ENCODE peak calls at places on chromosomes 3 and 15, in seven cellular contexts. One of them, this sample, is unnamed.

GRCh38 chr15:49235446-49236207 is 65.6 kb downstream of the GALK2 start:
- DNase-seq in lower lobe of right lung: no peak
- DNase-seq in body of pancreas: peak; percentile 48
- DNase-seq in tibial nerve: peak; percentile 49
- DNase-seq in mammary epithelial cell: peak; percentile 43
- DNase-seq in fibroblast of lung: peak; percentile 94
- DNase-seq in neural progenitor cell: peak; percentile 79
- DNase-seq in this sample: no peak

GRCh38 chr3:121228971-121229370 is 316.8 kb downstream of the POLQ start:
- DNase-seq in lower lobe of right lung: no peak
- DNase-seq in body of pancreas: no peak
- DNase-seq in tibial nerve: no peak
- DNase-seq in mammary epithelial cell: no peak
- DNase-seq in fibroblast of lung: no peak
- DNase-seq in neural progenitor cell: no peak
- DNase-seq in this sample: no peak

GRCh38 chr3:169772530-169772950 is 656 bp upstream of the MYNN start:
- DNase-seq in lower lobe of right lung: peak; percentile 79
- DNase-seq in body of pancreas: peak; percentile 83
- DNase-seq in tibial nerve: peak; percentile 63
- DNase-seq in mammary epithelial cell: peak; percentile 81
- DNase-seq in fibroblast of lung: peak; percentile 87
- DNase-seq in neural progenitor cell: peak; percentile 80
- DNase-seq in this sample: peak; percentile 86

GRCh38 chr3:112555535-112556170 is 6.1 kb downstream of the ATG3 start:
- DNase-seq in lower lobe of right lung: no peak
- DNase-seq in body of pancreas: no peak
- DNase-seq in tibial nerve: no peak
- DNase-seq in mammary epithelial cell: no peak
- DNase-seq in fibroblast of lung: peak; percentile 4
- DNase-seq in neural progenitor cell: no peak
- DNase-seq in this sample: no peak

GRCh38 chr3:15295506-15295905 is 36.9 kb downstream of the SH3BP5 start:
- DNase-seq in lower lobe of right lung: no peak
- DNase-seq in body of pancreas: no peak
- DNase-seq in tibial nerve: peak; percentile 80
- DNase-seq in mammary epithelial cell: no peak
- DNase-seq in fibroblast of lung: peak; percentile 24
- DNase-seq in neural progenitor cell: no peak
- DNase-seq in this sample: no peak

GRCh38 chr3:53196575-53197407 is 35.8 kb downstream of the PRKCD start:
- DNase-seq in lower lobe of right lung: peak; percentile 67
- DNase-seq in body of pancreas: no peak
- DNase-seq in tibial nerve: peak; percentile 29
- DNase-seq in mammary epithelial cell: no peak
- DNase-seq in fibroblast of lung: peak; percentile 56
- DNase-seq in neural progenitor cell: peak; percentile 28
- DNase-seq in this sample: no peak

GRCh38 chr3:42490243-42490642 is 12.2 kb upstream of the VIPR1 start:
- DNase-seq in lower lobe of right lung: peak; percentile 86
- DNase-seq in body of pancreas: peak; percentile 95
- DNase-seq in tibial nerve: no peak
- DNase-seq in mammary epithelial cell: peak; percentile 83
- DNase-seq in fibroblast of lung: no peak
- DNase-seq in neural progenitor cell: no peak
- DNase-seq in this sample: peak; percentile 57

GRCh38 chr15:65869954-65870871 is 922 bp downstream of the RAB11A start:
- DNase-seq in lower lobe of right lung: peak; percentile 55
- DNase-seq in body of pancreas: peak; percentile 50
- DNase-seq in tibial nerve: peak; percentile 8
- DNase-seq in mammary epithelial cell: peak; percentile 65
- DNase-seq in fibroblast of lung: peak; percentile 28
- DNase-seq in neural progenitor cell: peak; percentile 53
- DNase-seq in this sample: peak; percentile 73

GRCh38 chr15:29821416-29822099 is 710 bp downstream of the TJP1 start:
- DNase-seq in lower lobe of right lung: peak; percentile 83
- DNase-seq in body of pancreas: peak; percentile 92
- DNase-seq in tibial nerve: peak; percentile 49
- DNase-seq in mammary epithelial cell: peak; percentile 90
- DNase-seq in fibroblast of lung: peak; percentile 79
- DNase-seq in neural progenitor cell: peak; percentile 87
- DNase-seq in this sample: no peak

GRCh38 chr15:100919481-100920405 is 586 bp downstream of the LRRK1 start:
- DNase-seq in lower lobe of right lung: peak; percentile 60
- DNase-seq in body of pancreas: peak; percentile 41
- DNase-seq in tibial nerve: no peak
- DNase-seq in mammary epithelial cell: peak; percentile 39
- DNase-seq in fibroblast of lung: peak; percentile 15
- DNase-seq in neural progenitor cell: peak; percentile 41
- DNase-seq in this sample: no peak

GRCh38 chr3:133756716-133757694 is 10.8 kb downstream of the TF start:
- DNase-seq in lower lobe of right lung: no peak
- DNase-seq in body of pancreas: no peak
- DNase-seq in tibial nerve: no peak
- DNase-seq in mammary epithelial cell: peak; percentile 55
- DNase-seq in fibroblast of lung: no peak
- DNase-seq in neural progenitor cell: no peak
- DNase-seq in this sample: no peak

GRCh38 chr3:190543656-190544055 is 29.8 kb downstream of the IL1RAP start:
- DNase-seq in lower lobe of right lung: no peak
- DNase-seq in body of pancreas: no peak
- DNase-seq in tibial nerve: no peak
- DNase-seq in mammary epithelial cell: peak; percentile 82
- DNase-seq in fibroblast of lung: no peak
- DNase-seq in neural progenitor cell: no peak
- DNase-seq in this sample: no peak

GRCh38 chr3:106399773-106400172 is 531.0 kb upstream of the CBLB start:
- DNase-seq in lower lobe of right lung: no peak
- DNase-seq in body of pancreas: no peak
- DNase-seq in tibial nerve: no peak
- DNase-seq in mammary epithelial cell: no peak
- DNase-seq in fibroblast of lung: no peak
- DNase-seq in neural progenitor cell: peak; percentile 83
- DNase-seq in this sample: no peak

GRCh38 chr15:82810863-82811421 is 1.5 kb downstream of the WHAMM start:
- DNase-seq in lower lobe of right lung: no peak
- DNase-seq in body of pancreas: no peak
- DNase-seq in tibial nerve: no peak
- DNase-seq in mammary epithelial cell: peak; percentile 61
- DNase-seq in fibroblast of lung: no peak
- DNase-seq in neural progenitor cell: no peak
- DNase-seq in this sample: no peak

GRCh38 chr3:184691397-184692131 is 20.3 kb downstream of the MAGEF1 start:
- DNase-seq in lower lobe of right lung: no peak
- DNase-seq in body of pancreas: no peak
- DNase-seq in tibial nerve: no peak
- DNase-seq in mammary epithelial cell: no peak
- DNase-seq in fibroblast of lung: peak; percentile 51
- DNase-seq in neural progenitor cell: no peak
- DNase-seq in this sample: no peak

GRCh38 chr3:32612551-32612950 is 41.9 kb upstream of the DYNC1LI1 start:
- DNase-seq in lower lobe of right lung: no peak
- DNase-seq in body of pancreas: no peak
- DNase-seq in tibial nerve: no peak
- DNase-seq in mammary epithelial cell: no peak
- DNase-seq in fibroblast of lung: no peak
- DNase-seq in neural progenitor cell: no peak
- DNase-seq in this sample: no peak

GRCh38 chr3:100720423-100720822 is 11.1 kb downstream of the TFG start:
- DNase-seq in lower lobe of right lung: no peak
- DNase-seq in body of pancreas: no peak
- DNase-seq in tibial nerve: no peak
- DNase-seq in mammary epithelial cell: no peak
- DNase-seq in fibroblast of lung: no peak
- DNase-seq in neural progenitor cell: peak; percentile 71
- DNase-seq in this sample: no peak

GRCh38 chr15:25176616-25176923 is 221.8 kb downstream of the SNRPN start:
- DNase-seq in lower lobe of right lung: no peak
- DNase-seq in body of pancreas: peak; percentile 3
- DNase-seq in tibial nerve: no peak
- DNase-seq in mammary epithelial cell: no peak
- DNase-seq in fibroblast of lung: no peak
- DNase-seq in neural progenitor cell: no peak
- DNase-seq in this sample: peak; percentile 41

GRCh38 chr15:37793851-37794250 is 140.6 kb upstream of the TMCO5A start:
- DNase-seq in lower lobe of right lung: no peak
- DNase-seq in body of pancreas: no peak
- DNase-seq in tibial nerve: no peak
- DNase-seq in mammary epithelial cell: no peak
- DNase-seq in fibroblast of lung: no peak
- DNase-seq in neural progenitor cell: peak; percentile 40
- DNase-seq in this sample: no peak

GRCh38 chr3:125107861-125108567 is 52.2 kb upstream of the HEG1 start:
- DNase-seq in lower lobe of right lung: no peak
- DNase-seq in body of pancreas: no peak
- DNase-seq in tibial nerve: no peak
- DNase-seq in mammary epithelial cell: peak; percentile 78
- DNase-seq in fibroblast of lung: peak; percentile 93
- DNase-seq in neural progenitor cell: no peak
- DNase-seq in this sample: no peak

GRCh38 chr15:71588746-71589145 is 221.6 kb upstream of the NR2E3 start:
- DNase-seq in lower lobe of right lung: no peak
- DNase-seq in body of pancreas: no peak
- DNase-seq in tibial nerve: no peak
- DNase-seq in mammary epithelial cell: peak; percentile 65
- DNase-seq in fibroblast of lung: peak; percentile 74
- DNase-seq in neural progenitor cell: no peak
- DNase-seq in this sample: no peak

GRCh38 chr3:136187868-136188267 is 8.3 kb downstream of the MSL2 start:
- DNase-seq in lower lobe of right lung: no peak
- DNase-seq in body of pancreas: no peak
- DNase-seq in tibial nerve: no peak
- DNase-seq in mammary epithelial cell: no peak
- DNase-seq in fibroblast of lung: no peak
- DNase-seq in neural progenitor cell: no peak
- DNase-seq in this sample: no peak

GRCh38 chr3:136193273-136194043 is 2.7 kb downstream of the MSL2 start:
- DNase-seq in lower lobe of right lung: no peak
- DNase-seq in body of pancreas: no peak
- DNase-seq in tibial nerve: no peak
- DNase-seq in mammary epithelial cell: peak; percentile 35
- DNase-seq in fibroblast of lung: peak; percentile 22
- DNase-seq in neural progenitor cell: no peak
- DNase-seq in this sample: no peak

GRCh38 chr3:136186850-136187249 is 9.3 kb downstream of the MSL2 start:
- DNase-seq in lower lobe of right lung: no peak
- DNase-seq in body of pancreas: no peak
- DNase-seq in tibial nerve: no peak
- DNase-seq in mammary epithelial cell: no peak
- DNase-seq in fibroblast of lung: no peak
- DNase-seq in neural progenitor cell: no peak
- DNase-seq in this sample: no peak

GRCh38 chr3:136189043-136189442 is 7.1 kb downstream of the MSL2 start:
- DNase-seq in lower lobe of right lung: no peak
- DNase-seq in body of pancreas: no peak
- DNase-seq in tibial nerve: no peak
- DNase-seq in mammary epithelial cell: no peak
- DNase-seq in fibroblast of lung: no peak
- DNase-seq in neural progenitor cell: no peak
- DNase-seq in this sample: no peak

GRCh38 chr3:136189859-136190617 is 6.1 kb downstream of the MSL2 start:
- DNase-seq in lower lobe of right lung: no peak
- DNase-seq in body of pancreas: no peak
- DNase-seq in tibial nerve: no peak
- DNase-seq in mammary epithelial cell: no peak
- DNase-seq in fibroblast of lung: no peak
- DNase-seq in neural progenitor cell: no peak
- DNase-seq in this sample: no peak
- H3K4me1 ChIP-seq in lower lobe of right lung: peaks cover 78% of the 10 kb centered on the region
- H3K4me1 ChIP-seq in body of pancreas: peaks cover 69% of the 10 kb centered on the region
- H3K4me1 ChIP-seq in tibial nerve: peaks cover 76% of the 10 kb centered on the region
- H3K4me1 ChIP-seq in mammary epithelial cell: peaks cover 19% of the 10 kb centered on the region
- H3K4me1 ChIP-seq in fibroblast of lung: peaks cover 10% of the 10 kb centered on the region
- H3K4me1 ChIP-seq in neural progenitor cell: peaks cover 19% of the 10 kb centered on the region
- H3K4me1 ChIP-seq in this sample: peaks cover 58% of the 10 kb centered on the region

GRCh38 chr15:93020976-93021772 is 67.8 kb downstream of the RGMA start:
- DNase-seq in lower lobe of right lung: no peak
- DNase-seq in body of pancreas: no peak
- DNase-seq in tibial nerve: no peak
- DNase-seq in mammary epithelial cell: no peak
- DNase-seq in fibroblast of lung: no peak
- DNase-seq in neural progenitor cell: no peak
- DNase-seq in this sample: no peak

GRCh38 chr15:93019091-93019490 is 69.9 kb downstream of the RGMA start:
- DNase-seq in lower lobe of right lung: no peak
- DNase-seq in body of pancreas: no peak
- DNase-seq in tibial nerve: no peak
- DNase-seq in mammary epithelial cell: no peak
- DNase-seq in fibroblast of lung: no peak
- DNase-seq in neural progenitor cell: no peak
- DNase-seq in this sample: no peak

GRCh38 chr15:93019971-93020370 is 69.0 kb downstream of the RGMA start:
- DNase-seq in lower lobe of right lung: no peak
- DNase-seq in body of pancreas: no peak
- DNase-seq in tibial nerve: no peak
- DNase-seq in mammary epithelial cell: no peak
- DNase-seq in fibroblast of lung: no peak
- DNase-seq in neural progenitor cell: no peak
- DNase-seq in this sample: no peak

GRCh38 chr15:93017521-93017920 is 71.5 kb downstream of the RGMA start:
- DNase-seq in lower lobe of right lung: no peak
- DNase-seq in body of pancreas: no peak
- DNase-seq in tibial nerve: no peak
- DNase-seq in mammary epithelial cell: no peak
- DNase-seq in fibroblast of lung: peak; percentile 79
- DNase-seq in neural progenitor cell: no peak
- DNase-seq in this sample: peak; percentile 71

GRCh38 chr15:93018574-93018973 is 70.4 kb downstream of the RGMA start:
- DNase-seq in lower lobe of right lung: no peak
- DNase-seq in body of pancreas: no peak
- DNase-seq in tibial nerve: no peak
- DNase-seq in mammary epithelial cell: peak; percentile 7
- DNase-seq in fibroblast of lung: peak; percentile 17
- DNase-seq in neural progenitor cell: peak; percentile 32
- DNase-seq in this sample: peak; percentile 62
- TF ChIP-seq CTCF in lower lobe of right lung: no peak
- TF ChIP-seq CTCF in body of pancreas: no peak
- TF ChIP-seq CTCF in tibial nerve: no peak
- TF ChIP-seq CTCF in mammary epithelial cell: peak; percentile 6
- TF ChIP-seq CTCF in fibroblast of lung: peak; percentile 33
- TF ChIP-seq CTCF in neural progenitor cell: peak; percentile 34
- TF ChIP-seq CTCF in this sample: peak; percentile 26

DNA sequence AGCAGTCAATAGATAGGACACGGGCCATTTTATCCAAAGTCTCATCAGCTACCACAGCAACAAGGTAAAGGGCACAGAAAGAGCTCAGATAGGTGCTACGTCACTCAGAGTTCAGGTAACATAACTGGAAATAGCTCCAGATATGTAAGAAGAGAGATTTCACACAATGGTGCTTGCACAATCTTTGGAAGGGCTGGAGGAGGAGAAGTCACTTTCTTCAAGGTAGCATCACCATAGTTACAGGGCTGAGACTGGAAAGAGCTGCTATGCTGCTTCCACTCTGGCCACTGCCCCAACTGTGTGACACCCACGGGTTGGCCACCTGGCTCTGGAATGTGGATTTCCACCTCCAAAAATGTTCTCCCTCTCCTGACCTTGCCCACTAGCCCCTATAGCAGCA is 448.8 kb upstream of the THBS1 start:
- DNase-seq in lower lobe of right lung: no peak
- DNase-seq in body of pancreas: no peak
- DNase-seq in tibial nerve: no peak
- DNase-seq in mammary epithelial cell: no peak
- DNase-seq in fibroblast of lung: no peak
- DNase-seq in neural progenitor cell: no peak
- DNase-seq in this sample: no peak
- H3K4me3 ChIP-seq in lower lobe of right lung: no peak overlapping the region
- H3K4me3 ChIP-seq in body of pancreas: no peak overlapping the region
- H3K4me3 ChIP-seq in tibial nerve: no peak overlapping the region
- H3K4me3 ChIP-seq in mammary epithelial cell: no peak overlapping the region
- H3K4me3 ChIP-seq in fibroblast of lung: no peak overlapping the region
- H3K4me3 ChIP-seq in neural progenitor cell: no peak overlapping the region
- H3K4me3 ChIP-seq in this sample: no peak overlapping the region

GRCh38 chr3:193674714-193675113 is 81.7 kb downstream of the OPA1 start:
- DNase-seq in lower lobe of right lung: no peak
- DNase-seq in body of pancreas: no peak
- DNase-seq in tibial nerve: no peak
- DNase-seq in mammary epithelial cell: no peak
- DNase-seq in fibroblast of lung: no peak
- DNase-seq in neural progenitor cell: no peak
- DNase-seq in this sample: no peak
- H3K4me1 ChIP-seq in lower lobe of right lung: no peaks in the 10 kb centered on the region
- H3K4me1 ChIP-seq in body of pancreas: no peaks in the 10 kb centered on the region
- H3K4me1 ChIP-seq in tibial nerve: no peaks in the 10 kb centered on the region
- H3K4me1 ChIP-seq in mammary epithelial cell: no peaks in the 10 kb centered on the region
- H3K4me1 ChIP-seq in fibroblast of lung: no peaks in the 10 kb centered on the region
- H3K4me1 ChIP-seq in neural progenitor cell: peaks cover 36% of the 10 kb centered on the region
- H3K4me1 ChIP-seq in this sample: no peaks in the 10 kb centered on the region